ENCODE peak calls at places on chromosomes 13 and 19, in four cellular contexts. I is mesenchymal stem cell, R is SK-N-SH, N is H9. V is an unnamed sample.

GRCh38 chr13:44768233-44768632 is 192.1 kb upstream of the TSC22D1 start:
- DNase-seq in N (no peak), R (no peak), I (no peak), V (no peak)

GRCh38 chr19:45866400-45867176 is 2.5 kb downstream of the FOXA3 start:
- DNase-seq in N (no peak), R (no peak), I (no peak), V (no peak)

GRCh38 chr13:27349458-27349857 is 75.0 kb upstream of the GTF3A start:
- DNase-seq in I (peak; percentile 36), N (no peak), R (no peak), V (no peak)

GRCh38 chr13:112895521-112896465 is 73.2 kb upstream of the MCF2L start:
- DNase-seq in I (no peak), N (no peak), R (no peak), V (no peak)

GRCh38 chr13:31051999-31052398 is 109.7 kb downstream of the HSPH1 start:
- DNase-seq in N (peak; percentile 67), R (no peak), I (peak; percentile 22), V (peak; percentile 83)

GRCh38 chr13:44257806-44258205 is 115.8 kb upstream of the SERP2 start:
- DNase-seq in I (peak; percentile 47), N (no peak), R (no peak), V (no peak)

GRCh38 chr13:42041017-42041683 is 7.3 kb upstream of the DGKH start:
- DNase-seq in N (peak; percentile 54), I (peak; percentile 74), R (peak; percentile 76), V (peak; percentile 81)

GRCh38 chr19:44792286-44792685 is 14.6 kb downstream of the CBLC start:
- DNase-seq in N (no peak), I (no peak), R (no peak), V (no peak)

GRCh38 chr13:108926848-108927247 is 297.4 kb downstream of the MYO16 start:
- DNase-seq in I (no peak), N (no peak), R (no peak), V (no peak)

GRCh38 chr19:46192990-46193650 is 36.4 kb upstream of the IGFL1 start:
- DNase-seq in N (no peak), R (no peak), I (peak; percentile 95), V (no peak)

GRCh38 chr13:90867336-90867683 is 480.2 kb upstream of the MIR17HG start:
- DNase-seq in N (peak; percentile 76), R (peak; percentile 37), I (peak; percentile 81), V (peak; percentile 91)

GRCh38 chr19:29121684-29122083 is 91.3 kb downstream of the UQCRFS1 start:
- DNase-seq in R (peak; percentile 32), I (no peak), N (peak; percentile 72), V (peak; percentile 88)

GRCh38 chr13:66887088-66887487 is 343.0 kb downstream of the PCDH9 start:
- DNase-seq in I (no peak), R (peak; percentile 8), N (no peak), V (no peak)

GRCh38 chr19:38699027-38699346 is 45.3 kb downstream of the CAPN12 start:
- DNase-seq in N (no peak), R (no peak), I (no peak), V (no peak)

GRCh38 chr13:33284016-33284415 is 1.5 kb downstream of the STARD13 start:
- DNase-seq in R (no peak), N (no peak), I (no peak), V (no peak)

GRCh38 chr19:9467161-9467560 is 31.3 kb downstream of the ZNF560 start:
- DNase-seq in I (no peak), N (no peak), R (no peak), V (no peak)

GRCh38 chr13:113010510-113010865 is 41.5 kb downstream of the MCF2L start:
- DNase-seq in I (no peak), R (peak; percentile 47), N (no peak), V (no peak)

GRCh38 chr19:11138659-11139526 is 16.7 kb downstream of the SPC24 start:
- DNase-seq in I (peak; percentile 93), N (peak; percentile 74), R (peak; percentile 61), V (peak; percentile 88)

GRCh38 chr19:46383846-46384245 is 29.5 kb downstream of the CCDC8 start:
- DNase-seq in N (peak; percentile 20), I (no peak), R (no peak), V (peak; percentile 32)

GRCh38 chr13:19959141-19959830 is 759 bp downstream of the ZMYM2 start:
- DNase-seq in R (peak; percentile 62), N (peak; percentile 60), I (peak; percentile 71), V (peak; percentile 85)

GRCh38 chr13:44198826-44199225 is 174.8 kb upstream of the SERP2 start:
- DNase-seq in R (no peak), I (no peak), N (no peak), V (no peak)

GRCh38 chr19:13022111-13022858 is 27.0 kb downstream of the NFIX start:
- DNase-seq in R (no peak), N (no peak), I (peak; percentile 36), V (no peak)

GRCh38 chr13:56356690-56357089 is 784.0 kb upstream of the PRR20A start:
- DNase-seq in R (no peak), N (no peak), I (no peak), V (no peak)

GRCh38 chr13:20402881-20403280 is 122.8 kb downstream of the CRYL1 start:
- DNase-seq in N (no peak), I (no peak), R (no peak), V (no peak)

GRCh38 chr13:106263801-106264200 is 271.7 kb downstream of the EFNB2 start:
- DNase-seq in I (no peak), R (no peak), N (no peak), V (no peak)

GRCh38 chr19:4140237-4140711 is 13.2 kb upstream of the CREB3L3 start:
- DNase-seq in N (peak; percentile 75), I (peak; percentile 79), R (peak; percentile 86), V (peak; percentile 78)

GRCh38 chr13:112733661-112734379 is 44.0 kb downstream of the ATP11A start:
- DNase-seq in I (no peak), R (peak; percentile 58), N (peak; percentile 84), V (peak; percentile 91)

GRCh38 chr19:39405930-39406655 is 554 bp upstream of the ZFP36 start:
- DNase-seq in R (no peak), I (peak; percentile 82), N (peak; percentile 80), V (peak; percentile 66)

GRCh38 chr19:45306522-45307027 is 16.1 kb downstream of the CKM start:
- DNase-seq in R (no peak), N (peak; percentile 81), I (no peak), V (peak; percentile 83)

DNA sequence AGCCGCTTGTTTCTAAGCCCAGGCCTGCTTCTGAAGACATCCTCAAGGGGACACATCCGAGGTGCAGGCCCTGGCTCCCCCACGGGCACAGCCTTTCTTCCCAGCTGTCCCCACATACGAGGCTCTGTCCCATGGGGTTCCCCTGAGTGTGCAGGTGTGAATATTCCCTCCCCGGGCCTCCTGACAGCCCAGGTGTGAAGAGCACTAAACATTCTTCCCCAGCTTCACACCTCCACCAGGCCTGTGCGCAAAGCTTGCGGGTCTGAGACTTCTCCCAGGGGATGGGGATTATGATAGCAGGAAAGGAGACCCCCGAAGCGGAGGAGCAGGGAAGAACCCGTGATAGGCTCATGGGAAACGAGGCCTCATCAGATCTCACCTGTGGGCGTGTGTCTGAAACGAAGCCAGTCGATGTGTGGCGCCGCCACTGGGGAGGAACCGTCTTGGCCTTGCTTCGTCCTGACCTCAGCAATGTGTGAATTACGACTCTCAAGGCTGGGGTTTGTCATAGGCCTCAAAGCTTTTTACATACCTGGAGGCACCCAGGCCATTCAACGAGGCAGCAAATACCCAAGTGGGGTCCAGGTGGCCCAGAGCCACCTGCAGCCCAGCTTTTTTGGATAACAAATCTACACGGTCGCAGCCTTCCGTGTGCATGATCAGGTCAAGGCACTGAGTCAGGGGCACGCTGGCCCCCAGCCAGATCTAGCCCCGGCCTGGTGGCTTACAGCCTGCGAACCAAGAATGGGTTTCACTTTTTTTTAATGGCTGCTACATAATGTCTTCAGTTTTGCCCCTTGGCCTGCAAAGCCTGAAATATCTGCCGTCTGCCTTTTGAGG is 134.3 kb downstream of the STK24 start:
- DNase-seq in R (no peak), N (no peak), I (no peak), V (no peak)
- H3K9ac ChIP-seq in R (no peak overlapping the region), N (no peak overlapping the region), I (peak overlapping the region; percentile 76), V (no peak overlapping the region)

GRCh38 chr19:34405892-34406660 is 1.9 kb downstream of the PDCD2L start:
- DNase-seq in R (no peak), I (no peak), N (no peak), V (no peak)

GRCh38 chr19:34399886-34400285 is 4.3 kb upstream of the PDCD2L start:
- DNase-seq in I (no peak), R (no peak), N (no peak), V (no peak)

GRCh38 chr19:34404109-34404909 is at the start of gene PDCD2L:
- DNase-seq in N (peak; percentile 92), R (peak; percentile 97), I (peak; percentile 87), V (peak; percentile 97)

GRCh38 chr19:34402074-34402600 is 2.1 kb upstream of the PDCD2L start:
- DNase-seq in R (no peak), N (no peak), I (no peak), V (no peak)

GRCh38 chr19:34403784-34404108 is 453 bp upstream of the PDCD2L start:
- DNase-seq in R (no peak), N (no peak), I (no peak), V (no peak)
- H3K9ac ChIP-seq in R (peak overlapping the region; percentile 69), N (no peak overlapping the region), I (peak overlapping the region; percentile 92), V (no peak overlapping the region)

GRCh38 chr13:29977721-29978120 is 127.3 kb upstream of the UBL3 start:
- DNase-seq in R (no peak), I (peak; percentile 59), N (no peak), V (no peak)
- H3K9ac ChIP-seq in R (no peak overlapping the region), I (peak overlapping the region; percentile 33), N (no peak overlapping the region), V (no peak overlapping the region)

GRCh38 chr19:18699403-18700054 is 16.0 kb downstream of the CRTC1 start:
- DNase-seq in R (no peak), I (no peak), N (no peak), V (peak; percentile 49)

GRCh38 chr19:18700501-18701249 is 17.2 kb downstream of the CRTC1 start:
- DNase-seq in N (peak; percentile 73), R (peak; percentile 91), I (peak; percentile 70), V (peak; percentile 87)

GRCh38 chr19:18696023-18696422 is 12.5 kb downstream of the CRTC1 start:
- DNase-seq in R (no peak), I (no peak), N (no peak), V (peak; percentile 47)

GRCh38 chr19:18697680-18698079 is 14.2 kb downstream of the CRTC1 start:
- DNase-seq in N (no peak), I (no peak), R (no peak), V (no peak)

GRCh38 chr19:18698321-18699167 is 15.1 kb downstream of the CRTC1 start:
- DNase-seq in R (no peak), N (no peak), I (no peak), V (peak; percentile 52)
- H3K9ac ChIP-seq in R (no peak overlapping the region), N (no peak overlapping the region), I (no peak overlapping the region), V (no peak overlapping the region)

GRCh38 chr13:75135325-75135825 is 346.6 kb downstream of the TBC1D4 start:
- DNase-seq in I (peak; percentile 79), R (no peak), N (no peak), V (no peak)
- H3K9ac ChIP-seq in I (no peak overlapping the region), R (peak overlapping the region; percentile 58), N (no peak overlapping the region), V (no peak overlapping the region)

GRCh38 chr13:39688278-39688677 is 32.8 kb downstream of the COG6 start:
- DNase-seq in R (no peak), N (no peak), I (no peak), V (no peak)

GRCh38 chr13:39688699-39689405 is 33.4 kb downstream of the COG6 start:
- DNase-seq in I (peak; percentile 66), N (no peak), R (no peak), V (no peak)

GRCh38 chr13:39692650-39693438 is 37.4 kb downstream of the COG6 start:
- DNase-seq in R (no peak), I (peak; percentile 35), N (no peak), V (no peak)
- H3K9ac ChIP-seq in R (no peak overlapping the region), I (peak overlapping the region; percentile 52), N (no peak overlapping the region), V (no peak overlapping the region)

GRCh38 chr13:99256283-99256682 is 1.9 kb downstream of the GPR18 start:
- DNase-seq in R (no peak), I (no peak), N (no peak), V (no peak)
- H3K9ac ChIP-seq in R (no peak overlapping the region), I (no peak overlapping the region), N (no peak overlapping the region), V (no peak overlapping the region)